ENCODE peak calls at places on chromosomes 4 and X, in five cellular contexts. Y, I, J, N and U are unnamed samples.

GRCh38 chr4:4344915-4345527 is 41.9 kb upstream of the NSG1 start:
- DNase-seq in J (no peak), N (no peak), I (no peak), Y (no peak), U (peak)

GRCh38 chr4:137804906-137805511 is 272.7 kb upstream of the PCDH18 start:
- DNase-seq in J (no peak), Y (no peak), N (no peak), I (no peak), U (no peak)

GRCh38 chr4:73404457-73404856 is 370 bp downstream of the ALB start:
- DNase-seq in N (no peak), Y (no peak), J (no peak), I (no peak), U (no peak)

GRCh38 chr4:99968330-99968729 is 18.3 kb upstream of the H2AZ1 start:
- DNase-seq in I (no peak), Y (peak), J (no peak), N (no peak), U (no peak)

GRCh38 chrX:105117621-105118020 is 102.9 kb downstream of the TEX13A start:
- DNase-seq in Y (no peak), J (no peak), N (no peak), I (no peak), U (no peak)

GRCh38 chr4:47278631-47279030 is 184.9 kb downstream of the COMMD8 start:
- DNase-seq in J (no peak), N (no peak), Y (no peak), I (no peak), U (no peak)

GRCh38 chr4:173301518-173302201 is 32.5 kb downstream of the HMGB2 start:
- DNase-seq in J (no peak), Y (peak), I (no peak), N (peak), U (no peak)

GRCh38 chr4:176034936-176035335 is 30.7 kb upstream of the WDR17 start:
- DNase-seq in Y (no peak), J (no peak), I (no peak), N (no peak), U (no peak)

GRCh38 chrX:31130457-31131215 is 58.8 kb upstream of the FTHL17 start:
- DNase-seq in J (no peak), N (no peak), Y (no peak), I (no peak), U (no peak)

GRCh38 chr4:125244848-125245450 is 69.8 kb upstream of the FAT4 start:
- DNase-seq in J (no peak), Y (peak), N (peak), I (no peak), U (no peak)